ENCODE peak calls at places on chromosomes 3 and 15, in six cellular contexts. A is tibial nerve, Y is heart right ventricle, D is right atrium auricular region, Z is HCT116, N is cardiac muscle cell. L is an unnamed sample.
A peak's percentile ranks its signal among the peaks of the same experiment; 100 is the strongest.

GRCh38 chr15:88269371-88270062 is 13.0 kb upstream of the NTRK3 start:
- DNase-seq in A (no peak), Y (no peak), D (no peak), Z (no peak), N (no peak), L (no peak)

GRCh38 chr3:132660745-132661067 is 577 bp downstream of the UBA5 start:
- DNase-seq in A (peak; percentile 10), Y (no peak), D (no peak), Z (peak; percentile 4), N (no peak), L (no peak)

GRCh38 chr3:3105246-3105645 is 4.9 kb downstream of the IL5RA start:
- DNase-seq in A (no peak), Y (no peak), D (no peak), Z (no peak), N (no peak), L (no peak)

GRCh38 chr3:189909573-189909972 is 211.1 kb downstream of the P3H2 start:
- DNase-seq in A (no peak), Y (no peak), D (no peak), Z (no peak), N (no peak), L (no peak)

GRCh38 chr3:129233538-129233937 is 15.9 kb upstream of the COPG1 start:
- DNase-seq in A (peak; percentile 37), Y (no peak), D (peak; percentile 74), Z (no peak), N (no peak), L (peak; percentile 54)

GRCh38 chr15:78937132-78937739 is 7.6 kb downstream of the CTSH start:
- DNase-seq in A (no peak), Y (peak; percentile 64), D (peak; percentile 60), Z (no peak), N (peak; percentile 86), L (no peak)

GRCh38 chr3:52388933-52389332 is 56.0 kb downstream of the SEMA3G start:
- DNase-seq in A (no peak), Y (no peak), D (no peak), Z (no peak), N (no peak), L (no peak)

GRCh38 chr3:13135251-13135810 is 62.1 kb upstream of the IQSEC1 start:
- DNase-seq in A (no peak), Y (no peak), D (no peak), Z (no peak), N (no peak), L (peak; percentile 54)

GRCh38 chr3:152400912-152401311 is 132.2 kb downstream of the MBNL1 start:
- DNase-seq in A (no peak), Y (no peak), D (no peak), Z (no peak), N (no peak), L (no peak)

GRCh38 chr3:33911525-33912322 is 113.3 kb downstream of the PDCD6IP start:
- DNase-seq in A (no peak), Y (no peak), D (no peak), Z (peak; percentile 0), N (peak; percentile 16), L (no peak)

GRCh38 chr3:10373686-10374261 is 52.9 kb upstream of the SEC13 start:
- DNase-seq in A (no peak), Y (no peak), D (no peak), Z (peak; percentile 18), N (peak; percentile 52), L (no peak)

GRCh38 chr15:79474252-79474651 is 42.1 kb downstream of the MINAR1 start:
- DNase-seq in A (no peak), Y (no peak), D (no peak), Z (no peak), N (peak; percentile 14), L (no peak)

GRCh38 chr3:30681276-30682211 is 75.1 kb downstream of the TGFBR2 start:
- DNase-seq in A (peak; percentile 51), Y (peak; percentile 57), D (no peak), Z (no peak), N (peak; percentile 62), L (no peak)

DNA sequence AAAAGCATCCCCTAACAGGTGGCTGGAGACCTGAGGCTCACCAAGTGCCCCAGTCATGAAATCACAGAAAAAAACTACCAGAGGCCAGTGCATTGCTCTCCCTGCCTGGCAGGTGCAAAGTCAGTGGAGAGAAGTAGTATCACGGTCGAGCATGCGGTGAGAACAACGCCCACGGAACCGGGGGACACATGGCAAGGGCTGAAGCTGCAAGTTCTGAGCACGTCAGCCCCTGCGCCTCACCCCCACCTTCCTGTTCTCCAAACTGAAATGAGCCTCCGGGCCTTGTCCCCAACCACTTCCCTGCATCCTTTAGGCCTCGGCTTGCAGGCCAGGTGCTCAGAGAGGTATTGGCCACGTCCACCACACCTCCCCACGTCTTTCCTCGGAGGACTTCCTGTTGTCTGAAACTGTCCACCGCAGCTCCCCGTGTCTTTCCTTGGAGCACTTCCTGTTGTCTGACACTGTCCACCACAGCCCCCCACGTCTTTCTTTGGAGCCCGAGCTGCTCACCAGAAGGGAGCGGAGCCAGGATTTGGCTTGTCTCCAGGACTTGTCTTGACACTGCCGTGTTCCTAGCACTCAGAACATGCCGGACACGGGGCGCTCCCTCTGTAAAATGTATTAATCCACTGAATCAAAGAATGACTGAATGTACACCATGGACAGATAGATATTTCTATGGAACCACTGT is 43.9 kb downstream of the NSMCE3 start:
- DNase-seq in A (no peak), Y (no peak), D (no peak), Z (no peak), N (peak; percentile 1), L (no peak)
- H3K27me3 ChIP-seq in A (no peaks in the 10 kb centered on the region), Y (peaks cover 20% of the 10 kb centered on the region), D (no peaks in the 10 kb centered on the region), Z (peaks cover 48% of the 10 kb centered on the region), N (no peaks in the 10 kb centered on the region), L (no peaks in the 10 kb centered on the region)

DNA sequence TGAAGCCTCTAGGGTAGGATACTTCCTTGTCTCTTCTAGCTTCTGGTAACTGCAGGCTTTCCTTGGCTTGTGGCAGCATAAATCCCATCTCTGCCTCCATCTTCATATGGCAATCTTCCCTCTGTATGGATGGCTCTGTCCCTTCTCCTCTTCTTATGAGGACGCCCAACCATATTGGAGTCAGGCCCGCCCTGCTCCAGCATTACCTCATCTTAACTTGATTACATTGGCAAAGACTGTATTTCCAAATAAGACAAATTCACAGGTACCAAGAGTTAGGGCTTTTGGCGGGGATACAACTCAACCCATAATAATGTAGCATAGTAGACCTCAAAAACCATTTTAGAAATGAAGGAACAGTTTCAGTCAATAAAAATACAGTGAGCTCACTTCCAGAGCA is 75.4 kb downstream of the BDH1 start:
- DNase-seq in A (no peak), Y (no peak), D (no peak), Z (no peak), N (no peak), L (no peak)
- H3K4me3 ChIP-seq in A (no peak overlapping the region), Y (no peak overlapping the region), D (no peak overlapping the region), Z (no peak overlapping the region), N (no peak overlapping the region), L (no peak overlapping the region)

DNA sequence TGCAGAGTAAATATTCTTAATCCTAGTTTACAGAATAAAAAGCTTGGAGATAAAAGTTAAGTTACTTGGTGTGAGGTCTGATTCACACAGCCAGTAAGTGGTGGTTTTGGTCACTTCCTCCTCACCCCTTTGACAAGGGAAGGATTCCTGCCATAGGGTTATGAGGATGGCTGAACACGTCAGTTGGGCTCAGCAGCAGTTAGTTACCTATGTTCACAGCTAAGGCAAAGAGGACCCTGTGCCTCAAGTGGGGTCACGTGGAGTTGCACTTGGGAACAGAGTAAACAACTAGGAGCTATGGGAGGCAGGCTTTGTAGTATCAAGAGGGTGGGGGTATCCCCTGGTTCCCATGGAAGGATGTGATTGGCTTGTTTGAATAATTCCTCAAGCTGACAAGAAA is 232.2 kb downstream of the UBE2E2 start:
- DNase-seq in A (no peak), Y (no peak), D (no peak), Z (no peak), N (no peak), L (no peak)
- H3K4me1 ChIP-seq in A (no peaks in the 10 kb centered on the region), Y (peaks cover 11% of the 10 kb centered on the region), D (no peaks in the 10 kb centered on the region), Z (no peaks in the 10 kb centered on the region), N (peaks cover 16% of the 10 kb centered on the region), L (no peaks in the 10 kb centered on the region)

GRCh38 chr15:96323250-96324162 is 7.0 kb upstream of the NR2F2 start:
- DNase-seq in A (no peak), Y (no peak), D (no peak), Z (no peak), N (no peak), L (peak; percentile 59)
- H3K27me3 ChIP-seq in A (no peaks in the 10 kb centered on the region), Y (peaks cover 81% of the 10 kb centered on the region), D (no peaks in the 10 kb centered on the region), Z (no peaks in the 10 kb centered on the region), N (peaks cover 100% of the 10 kb centered on the region), L (no peaks in the 10 kb centered on the region)

DNA sequence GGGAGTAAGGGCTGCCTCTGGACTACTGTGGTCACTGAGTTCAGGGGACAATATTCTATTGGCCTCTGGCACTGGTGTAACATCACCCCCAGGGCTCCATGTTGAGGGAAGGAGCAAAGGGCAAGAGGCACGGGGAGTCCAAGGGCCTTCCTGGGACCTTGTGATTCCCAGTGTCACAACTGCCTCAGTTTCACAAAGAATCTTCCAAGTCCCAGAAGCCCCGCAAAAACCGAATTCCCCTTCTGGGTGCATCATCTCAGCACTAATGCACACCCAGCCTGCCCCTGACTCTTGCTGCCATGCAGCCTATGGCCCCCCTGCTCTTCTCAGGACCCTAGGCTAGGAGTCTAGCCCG is 5.5 kb downstream of the AMOTL2 start:
- DNase-seq in A (no peak), Y (no peak), D (no peak), Z (no peak), N (no peak), L (no peak)
- H3K4me3 ChIP-seq in A (no peak overlapping the region), Y (no peak overlapping the region), D (no peak overlapping the region), Z (no peak overlapping the region), N (no peak overlapping the region), L (peak overlapping the region; percentile 15)

GRCh38 chr15:50252556-50252955 is 13.0 kb downstream of the HDC start:
- DNase-seq in A (no peak), Y (no peak), D (no peak), Z (no peak), N (no peak), L (no peak)

GRCh38 chr15:50257206-50257735 is 8.3 kb downstream of the HDC start:
- DNase-seq in A (no peak), Y (no peak), D (no peak), Z (no peak), N (no peak), L (no peak)

GRCh38 chr15:50257924-50258323 is 7.6 kb downstream of the HDC start:
- DNase-seq in A (no peak), Y (no peak), D (no peak), Z (no peak), N (peak; percentile 36), L (no peak)

GRCh38 chr15:50259276-50259675 is 6.2 kb downstream of the HDC start:
- DNase-seq in A (no peak), Y (no peak), D (no peak), Z (no peak), N (no peak), L (no peak)

DNA sequence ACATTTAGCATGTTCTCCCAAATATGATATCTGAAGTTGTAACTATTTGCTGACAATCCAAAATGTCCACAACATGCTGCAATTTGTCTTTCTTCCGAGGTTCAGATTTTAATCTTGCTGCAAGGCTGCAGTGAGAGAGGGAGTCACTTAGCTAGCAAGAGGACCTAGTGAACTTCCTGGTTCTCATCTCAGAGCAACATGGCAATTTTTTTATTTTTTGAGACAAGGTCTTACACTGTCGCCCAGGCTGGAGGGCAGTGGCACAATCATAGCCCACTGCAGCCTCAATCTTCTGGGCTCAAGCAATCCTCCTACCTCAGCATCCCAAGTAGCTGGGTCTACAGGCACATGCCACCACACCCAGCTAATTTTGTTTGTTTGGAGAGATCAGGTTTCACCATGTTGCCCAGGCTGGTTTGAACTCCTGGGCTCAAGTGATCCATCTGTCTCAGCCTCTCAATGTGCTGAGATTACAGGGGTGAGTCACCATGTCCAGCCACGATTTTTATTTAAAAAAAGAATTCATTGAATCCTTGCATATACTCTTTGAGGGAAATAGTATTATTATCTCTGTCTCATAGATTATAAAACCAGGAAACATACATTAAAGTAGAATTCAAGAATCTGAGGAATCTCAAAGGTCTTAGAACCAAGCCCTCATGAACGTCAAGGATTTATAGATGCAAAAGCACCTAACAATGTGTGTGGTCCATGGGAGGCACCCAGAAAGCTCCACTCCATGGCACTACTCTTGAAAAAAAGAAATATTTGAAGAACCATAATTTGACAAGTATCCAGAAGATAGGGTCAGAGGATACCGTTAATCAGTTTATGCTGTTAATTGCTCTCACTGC is 9.1 kb downstream of the HDC start:
- DNase-seq in A (no peak), Y (no peak), D (no peak), Z (peak; percentile 18), N (peak; percentile 59), L (no peak)
- H3K4me1 ChIP-seq in A (no peaks in the 10 kb centered on the region), Y (no peaks in the 10 kb centered on the region), D (no peaks in the 10 kb centered on the region), Z (peaks cover 24% of the 10 kb centered on the region), N (no peaks in the 10 kb centered on the region), L (no peaks in the 10 kb centered on the region)

L was measured in ascending aorta.